ENCODE peak calls at places on chromosome 10, in five cellular contexts. W is ovary, V is A549, S is transverse colon, K is uterus. J is an unnamed sample. For H3K4me1, the result is how much of the 10 kb centered on the place peaks cover.

GRCh38 chr10:1182280-1183032 is 126.3 kb downstream of the WDR37 start:
- DNase-seq in W (no peak), S (no peak), K (no peak), V (no peak), J (no peak)

GRCh38 chr10:128526793-128527375 is 400.7 kb upstream of the MKI67 start:
- DNase-seq in S (no peak), K (no peak), V (no peak), W (no peak), J (peak)

GRCh38 chr10:4234661-4235060 is 449.7 kb upstream of the KLF6 start:
- DNase-seq in K (no peak), S (no peak), V (no peak), W (no peak), J (no peak)

GRCh38 chr10:12243860-12244620 is 48.1 kb downstream of the CDC123 start:
- DNase-seq in K (no peak), V (no peak), S (no peak), W (no peak), J (no peak)

GRCh38 chr10:5737352-5737751 is 52.7 kb downstream of the TASOR2 start:
- DNase-seq in K (no peak), S (no peak), V (no peak), W (no peak), J (no peak)

GRCh38 chr10:44263771-44264170 is 121.1 kb downstream of the CXCL12 start:
- DNase-seq in S (no peak), V (no peak), K (no peak), W (no peak), J (no peak)

GRCh38 chr10:113047605-113047962 is 97.5 kb downstream of the TCF7L2 start:
- DNase-seq in S (no peak), V (no peak), W (peak), K (peak), J (no peak)

GRCh38 chr10:113058175-113058961 is 108.3 kb downstream of the TCF7L2 start:
- DNase-seq in V (no peak), S (peak), W (no peak), K (no peak), J (no peak)

GRCh38 chr10:58104419-58104818 is 163.3 kb downstream of the IPMK start:
- DNase-seq in K (no peak), V (no peak), W (no peak), S (no peak), J (no peak)

GRCh38 chr10:62637249-62638061 is 167.1 kb upstream of the ADO start:
- DNase-seq in W (no peak), V (no peak), K (peak), S (peak), J (peak)

GRCh38 chr10:63427013-63427412 is 38.8 kb downstream of the JMJD1C start:
- DNase-seq in W (no peak), S (no peak), K (no peak), V (no peak), J (no peak)

GRCh38 chr10:94043431-94043990 is 49.8 kb downstream of the PLCE1 start:
- DNase-seq in W (no peak), K (no peak), S (no peak), V (no peak), J (no peak)

GRCh38 chr10:104521901-104522827 is 118.9 kb upstream of the SORCS3 start:
- DNase-seq in W (no peak), S (no peak), K (peak), V (no peak), J (peak)

GRCh38 chr10:71795248-71795647 is 21.9 kb upstream of the VSIR start:
- DNase-seq in S (no peak), W (no peak), K (no peak), V (no peak), J (peak)

GRCh38 chr10:126905776-126906703 is 812 bp downstream of the DOCK1 start:
- DNase-seq in V (peak), W (peak), S (peak), K (peak), J (peak)

GRCh38 chr10:15123749-15124184 is 26.6 kb downstream of the RPP38 start:
- DNase-seq in V (no peak), K (no peak), S (no peak), W (no peak), J (no peak)

GRCh38 chr10:69974551-69975155 is 78.0 kb upstream of the MACROH2A2 start:
- DNase-seq in K (no peak), W (no peak), S (no peak), V (no peak), J (no peak)

DNA sequence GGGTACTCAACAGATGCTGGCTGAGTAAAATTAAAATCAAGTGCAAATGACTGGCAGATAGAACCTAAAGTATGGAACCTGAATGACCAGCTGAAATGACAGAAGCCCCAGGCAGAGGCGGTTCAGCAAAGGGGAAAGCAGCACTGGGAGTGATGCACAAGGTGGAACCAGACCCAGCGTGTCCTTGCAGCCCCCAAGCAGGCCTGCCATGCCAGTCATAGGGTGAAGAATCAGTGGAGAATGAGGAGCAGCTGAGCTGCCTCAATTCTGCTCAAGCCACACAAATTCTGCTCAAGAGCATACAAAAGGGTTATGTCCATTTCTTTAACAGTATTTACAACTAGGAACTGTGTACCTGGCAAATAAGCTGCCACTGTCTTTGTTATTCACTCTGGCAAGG is 8.7 kb downstream of the ACTR1A start:
- DNase-seq in V (no peak), S (no peak), W (peak), K (no peak), J (peak)
- H3K4me1 ChIP-seq in V (under half), S (under half), W (under half), K (under half), J (under half)

DNA sequence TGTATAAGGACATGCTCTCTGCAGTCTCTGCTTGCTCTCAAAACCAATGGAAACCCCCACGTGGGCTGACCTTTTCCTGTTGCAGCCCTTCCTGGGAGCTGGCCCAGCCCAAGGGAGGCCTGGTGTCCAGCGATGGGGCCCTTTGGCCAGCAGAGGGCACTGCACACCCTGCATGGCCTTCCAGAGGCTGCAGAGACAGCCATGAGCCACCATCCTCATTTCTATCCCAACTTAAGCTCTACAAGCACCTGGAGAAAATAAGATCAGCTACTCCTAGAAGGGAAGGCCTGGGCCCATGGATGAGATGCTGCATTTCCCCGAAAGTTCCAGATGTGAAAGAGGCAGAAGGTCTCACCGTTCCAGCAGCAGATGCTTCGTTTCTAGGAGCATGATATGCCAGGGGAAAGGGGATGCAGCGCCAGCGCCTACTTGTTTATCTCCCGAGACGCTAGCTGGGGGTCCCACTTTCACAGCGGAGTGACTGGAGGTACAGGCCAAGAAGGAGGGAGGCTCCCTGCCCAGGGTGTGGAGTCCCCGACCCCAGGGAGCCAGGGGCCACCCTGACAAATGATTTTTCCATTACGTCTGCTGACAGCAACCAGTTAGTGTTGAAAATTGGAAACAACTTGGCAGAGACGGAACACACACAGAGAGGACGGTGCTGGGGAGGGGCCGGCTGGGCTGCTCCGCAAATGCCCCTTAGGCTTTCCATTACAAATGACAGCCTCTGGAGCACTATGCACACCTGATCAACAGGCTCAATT is 106.4 kb downstream of the ZRANB1 start:
- DNase-seq in K (peak), W (peak), S (peak), V (peak), J (peak)
- TF ChIP-seq POLR2A in K (no peak), W (no peak), S (no peak), V (no peak), J (no peak)

DNA sequence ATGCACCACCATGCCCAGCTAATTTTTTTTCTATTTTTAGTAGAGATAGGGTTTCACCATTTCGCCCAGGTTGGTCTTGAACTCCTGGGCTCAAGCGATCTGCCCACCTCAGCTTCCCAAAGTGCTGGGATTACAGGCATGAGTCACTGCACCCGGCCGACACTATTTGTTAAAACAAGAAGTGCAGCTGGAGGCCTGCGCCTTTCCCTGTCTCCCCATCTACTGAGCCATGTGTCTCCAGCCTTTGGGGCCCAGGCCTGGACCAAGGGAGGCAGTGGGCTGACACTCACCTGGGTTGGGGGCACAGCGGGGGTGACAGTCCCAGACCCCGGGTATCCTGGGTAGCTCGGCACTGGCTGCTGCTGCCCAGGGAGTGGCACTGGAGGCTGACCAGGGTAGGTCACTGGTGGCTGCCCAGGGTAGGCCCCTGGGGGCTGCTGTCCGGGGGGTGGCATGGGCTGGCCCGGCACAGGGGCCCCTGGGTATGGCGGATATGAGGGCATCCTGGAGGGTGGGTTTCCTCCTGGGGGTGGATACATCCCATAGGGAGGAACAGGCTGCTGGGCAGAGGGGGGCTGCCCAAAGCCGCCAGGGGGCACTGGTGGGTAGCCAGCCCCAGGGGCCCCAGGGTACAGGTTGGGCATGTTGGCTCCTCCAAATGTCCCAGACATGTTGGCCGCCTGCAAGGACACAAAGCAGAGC is 36.3 kb downstream of the PLAC9 start:
- DNase-seq in S (no peak), W (no peak), V (peak), K (no peak), J (no peak)
- H3K4me1 ChIP-seq in S (under half), W (under half), V (under half), K (under half), J (half or more)

GRCh38 chr10:79242620-79243152 is 104.6 kb upstream of the PPIF start:
- DNase-seq in W (peak), V (no peak), K (peak), S (peak), J (peak)

GRCh38 chr10:79241629-79241989 is 105.7 kb upstream of the PPIF start:
- DNase-seq in V (no peak), W (no peak), S (no peak), K (no peak), J (no peak)

GRCh38 chr10:79243211-79244067 is 103.8 kb upstream of the PPIF start:
- DNase-seq in K (no peak), S (peak), V (no peak), W (no peak), J (peak)

GRCh38 chr10:79244068-79244442 is 103.2 kb upstream of the PPIF start:
- DNase-seq in W (no peak), K (no peak), V (no peak), S (no peak), J (no peak)

DNA sequence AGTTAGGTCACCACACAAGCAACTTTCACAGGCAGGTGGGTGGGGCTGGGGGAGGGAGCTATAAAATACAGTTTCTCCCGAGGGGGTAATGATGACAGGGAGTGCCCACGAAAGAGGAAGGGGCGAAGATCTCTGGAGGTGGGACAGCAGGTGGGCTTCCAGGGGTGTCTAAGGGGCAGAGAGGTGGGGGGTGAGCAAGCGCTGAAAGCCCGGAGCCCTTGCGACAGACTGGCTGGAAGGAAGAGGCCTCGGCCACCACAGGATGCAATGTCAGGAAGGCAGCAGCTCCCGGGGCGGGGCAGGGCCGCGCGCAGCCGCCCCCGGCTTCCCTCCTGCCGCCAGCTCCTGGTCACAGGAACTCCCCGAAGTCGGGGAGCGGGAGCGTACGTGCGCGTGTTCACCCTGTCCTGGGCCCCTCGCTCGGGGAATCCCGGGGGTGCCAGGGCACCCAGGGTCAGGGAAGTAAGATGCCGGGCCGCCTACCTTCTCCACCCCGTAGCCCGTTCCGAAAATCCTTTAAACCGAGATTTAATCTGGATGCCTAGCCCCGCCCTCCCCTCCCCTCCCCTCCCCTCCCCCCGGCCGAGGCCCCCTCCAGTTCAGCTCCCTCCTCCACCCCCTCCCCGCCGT is 105.2 kb upstream of the PPIF start:
- DNase-seq in V (no peak), W (peak), K (peak), S (peak), J (peak)
- TF ChIP-seq POLR2A in V (no peak), W (no peak), K (no peak), S (no peak), J (peak)

GRCh38 chr10:48340734-48341133 is 34.3 kb downstream of the MAPK8 start:
- DNase-seq in K (no peak), S (no peak), W (no peak), V (no peak), J (no peak)

GRCh38 chr10:48343106-48343505 is 36.6 kb downstream of the MAPK8 start:
- DNase-seq in W (no peak), V (no peak), K (no peak), S (no peak), J (no peak)

DNA sequence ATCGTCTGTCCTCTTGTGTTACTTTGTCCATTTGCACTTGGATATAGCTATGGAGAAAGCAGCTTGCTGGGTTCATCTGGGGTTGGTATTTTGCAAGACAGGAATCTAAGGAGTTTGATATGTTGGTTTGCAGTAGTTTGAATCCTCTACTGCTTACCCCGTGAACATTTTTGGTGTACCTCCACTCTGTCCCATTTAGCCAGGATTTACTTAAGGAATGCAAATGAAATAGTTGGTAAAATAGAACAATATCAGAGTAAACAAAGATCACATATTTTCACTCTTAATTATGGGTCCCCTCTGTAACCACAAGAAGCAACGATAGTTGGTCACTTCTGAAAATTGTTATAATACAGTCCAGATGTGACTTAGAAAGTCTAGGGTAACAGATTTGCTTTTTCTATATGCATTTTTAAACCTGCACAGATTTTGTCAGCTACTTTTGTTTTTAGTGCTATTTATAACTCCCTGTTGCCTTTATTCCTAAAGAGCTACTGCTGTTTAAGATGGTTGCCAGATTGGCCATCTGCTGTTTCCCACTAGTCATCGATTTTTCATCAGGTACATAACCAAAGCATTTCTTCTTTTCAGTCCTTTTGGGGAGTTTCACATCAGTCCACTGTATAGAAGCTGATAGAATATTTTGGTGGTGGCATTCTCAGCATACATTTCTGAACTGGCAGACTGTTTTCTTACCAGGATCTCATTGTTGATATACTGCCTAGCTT is 37.6 kb downstream of the MAPK8 start:
- DNase-seq in K (no peak), V (no peak), W (no peak), S (no peak), J (no peak)
- H3K4me1 ChIP-seq in K (under half), V (under half), W (under half), S (under half), J (under half)

DNA sequence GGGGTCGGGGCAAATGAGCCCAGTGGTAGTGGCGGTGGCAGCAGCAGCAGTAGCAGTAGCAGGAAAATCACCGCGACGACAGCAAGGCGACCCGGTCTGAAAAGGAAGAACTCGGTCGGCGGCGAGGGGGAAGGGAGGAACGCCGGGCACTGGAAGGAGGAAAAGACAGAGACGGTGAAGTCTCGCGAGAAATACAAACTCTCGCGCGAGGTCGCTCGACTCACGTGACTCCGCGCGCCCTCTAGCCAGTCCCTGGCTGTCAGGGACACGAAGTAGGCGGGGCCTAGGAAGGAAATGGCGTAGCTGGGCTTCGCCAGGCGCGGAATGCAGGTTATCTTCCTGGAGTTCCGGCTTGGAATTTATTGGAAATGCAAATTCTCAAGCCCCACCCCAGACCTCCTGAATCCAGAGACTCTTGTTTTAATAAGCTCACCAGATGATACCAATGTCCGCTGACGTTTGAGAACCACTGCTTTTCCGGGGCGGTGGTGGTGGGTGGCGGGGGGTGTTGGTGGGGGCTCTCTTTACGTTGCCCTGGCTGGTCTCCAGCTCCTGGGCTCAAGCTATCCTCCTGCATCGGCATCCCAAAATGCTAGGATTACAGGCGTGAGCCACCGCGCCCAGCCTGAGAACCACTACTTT is at the start of gene SMNDC1:
- DNase-seq in S (peak), W (peak), K (peak), V (peak), J (peak)
- TF ChIP-seq POLR2A in S (peak), W (peak), K (peak), V (peak), J (peak)

DNA sequence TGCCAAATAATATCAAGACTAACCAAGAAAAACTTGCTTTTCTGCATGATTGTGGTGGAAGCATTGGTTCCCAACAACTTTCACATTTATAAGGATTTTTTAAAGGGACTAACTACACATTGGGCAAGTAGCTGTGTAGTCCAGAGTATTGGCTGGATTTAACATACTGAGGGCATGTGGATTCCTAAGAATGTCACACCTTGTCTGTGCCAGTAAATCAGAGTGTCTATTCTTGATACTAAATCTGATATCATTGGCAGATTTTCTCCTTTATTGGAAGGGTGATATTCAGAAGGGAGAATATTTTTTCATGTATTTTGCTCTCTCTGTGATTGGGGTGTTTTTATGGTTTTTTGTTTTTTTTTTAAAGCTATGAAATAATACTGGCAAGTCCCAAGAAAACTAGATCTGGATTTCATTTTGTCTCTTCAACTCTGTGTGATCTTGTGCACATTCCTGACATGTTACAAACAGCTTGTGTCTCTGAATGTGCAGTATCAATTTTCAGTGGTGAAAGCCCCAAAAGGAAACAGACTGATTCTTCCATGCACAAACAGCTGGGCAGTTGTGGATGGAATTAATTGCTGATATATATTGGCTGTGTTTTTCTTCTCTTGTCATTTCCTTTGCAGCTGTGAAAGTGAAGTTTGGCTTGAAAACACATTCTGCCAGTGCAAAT is 67.3 kb downstream of the ADD3 start:
- DNase-seq in K (no peak), V (no peak), S (no peak), W (no peak), J (no peak)
- H3K4me1 ChIP-seq in K (under half), V (under half), S (under half), W (under half), J (under half)

GRCh38 chr10:91797874-91798735 is at the start of gene TNKS2:
- DNase-seq in S (peak), W (peak), K (peak), V (peak), J (peak)
- TF ChIP-seq POLR2A in S (peak), W (peak), K (peak), V (peak), J (peak)

J was measured in heart left ventricle.